ENCODE peak calls at places on chromosomes 2 and 18, in seven cellular contexts. One of them, this sample, is unnamed. For H3K36me3, the result is how much of the 10 kb centered on the place peaks cover.

GRCh38 chr2:48496867-48497266 is 33.1 kb upstream of the STON1 start:
- DNase-seq in spleen: no peak
- DNase-seq in prostate gland: no peak
- DNase-seq in IMR-90: peak
- DNase-seq in body of pancreas: no peak
- DNase-seq in tibial nerve: no peak
- DNase-seq in K562: no peak
- DNase-seq in this sample: no peak

GRCh38 chr2:196075196-196075595 is 6.6 kb upstream of the DNAH7 start:
- DNase-seq in spleen: no peak
- DNase-seq in prostate gland: no peak
- DNase-seq in IMR-90: peak
- DNase-seq in body of pancreas: no peak
- DNase-seq in tibial nerve: no peak
- DNase-seq in K562: no peak
- DNase-seq in this sample: no peak

GRCh38 chr2:15818186-15818795 is 122.1 kb upstream of the MYCN start:
- DNase-seq in spleen: no peak
- DNase-seq in prostate gland: no peak
- DNase-seq in IMR-90: no peak
- DNase-seq in body of pancreas: no peak
- DNase-seq in tibial nerve: no peak
- DNase-seq in K562: no peak
- DNase-seq in this sample: no peak

GRCh38 chr2:170717991-170718589 is 3.0 kb downstream of the SP5 start:
- DNase-seq in spleen: no peak
- DNase-seq in prostate gland: no peak
- DNase-seq in IMR-90: no peak
- DNase-seq in body of pancreas: no peak
- DNase-seq in tibial nerve: no peak
- DNase-seq in K562: no peak
- DNase-seq in this sample: peak

GRCh38 chr2:158781562-158781961 is 13.6 kb upstream of the DAPL1 start:
- DNase-seq in spleen: no peak
- DNase-seq in prostate gland: no peak
- DNase-seq in IMR-90: peak
- DNase-seq in body of pancreas: no peak
- DNase-seq in tibial nerve: no peak
- DNase-seq in K562: no peak
- DNase-seq in this sample: no peak

GRCh38 chr2:65278450-65279030 is 50.9 kb downstream of the ACTR2 start:
- DNase-seq in spleen: no peak
- DNase-seq in prostate gland: no peak
- DNase-seq in IMR-90: peak
- DNase-seq in body of pancreas: no peak
- DNase-seq in tibial nerve: no peak
- DNase-seq in K562: peak
- DNase-seq in this sample: no peak

GRCh38 chr2:84855730-84856129 is 25.2 kb downstream of the TRABD2A start:
- DNase-seq in spleen: no peak
- DNase-seq in prostate gland: no peak
- DNase-seq in IMR-90: no peak
- DNase-seq in body of pancreas: no peak
- DNase-seq in tibial nerve: no peak
- DNase-seq in K562: no peak
- DNase-seq in this sample: no peak

GRCh38 chr2:1654696-1655374 is 89.5 kb downstream of the PXDN start:
- DNase-seq in spleen: peak
- DNase-seq in prostate gland: no peak
- DNase-seq in IMR-90: no peak
- DNase-seq in body of pancreas: no peak
- DNase-seq in tibial nerve: no peak
- DNase-seq in K562: no peak
- DNase-seq in this sample: no peak

GRCh38 chr2:203908344-203909185 is 28.0 kb upstream of the ICOS start:
- DNase-seq in spleen: no peak
- DNase-seq in prostate gland: no peak
- DNase-seq in IMR-90: no peak
- DNase-seq in body of pancreas: peak
- DNase-seq in tibial nerve: peak
- DNase-seq in K562: no peak
- DNase-seq in this sample: no peak

GRCh38 chr2:51711761-51712160 is 679.8 kb upstream of the NRXN1 start:
- DNase-seq in spleen: no peak
- DNase-seq in prostate gland: no peak
- DNase-seq in IMR-90: peak
- DNase-seq in body of pancreas: no peak
- DNase-seq in tibial nerve: no peak
- DNase-seq in K562: no peak
- DNase-seq in this sample: no peak

GRCh38 chr2:64781991-64782390 is 128.3 kb upstream of the SERTAD2 start:
- DNase-seq in spleen: no peak
- DNase-seq in prostate gland: no peak
- DNase-seq in IMR-90: peak
- DNase-seq in body of pancreas: no peak
- DNase-seq in tibial nerve: no peak
- DNase-seq in K562: no peak
- DNase-seq in this sample: no peak

GRCh38 chr18:6601241-6601640 is 128.3 kb upstream of the ARHGAP28 start:
- DNase-seq in spleen: no peak
- DNase-seq in prostate gland: no peak
- DNase-seq in IMR-90: no peak
- DNase-seq in body of pancreas: no peak
- DNase-seq in tibial nerve: no peak
- DNase-seq in K562: no peak
- DNase-seq in this sample: no peak

GRCh38 chr2:33412920-33413319 is 63.5 kb upstream of the RASGRP3 start:
- DNase-seq in spleen: no peak
- DNase-seq in prostate gland: no peak
- DNase-seq in IMR-90: peak
- DNase-seq in body of pancreas: no peak
- DNase-seq in tibial nerve: no peak
- DNase-seq in K562: peak
- DNase-seq in this sample: no peak

GRCh38 chr2:71813315-71813714 is 334.3 kb downstream of the CYP26B1 start:
- DNase-seq in spleen: no peak
- DNase-seq in prostate gland: no peak
- DNase-seq in IMR-90: no peak
- DNase-seq in body of pancreas: no peak
- DNase-seq in tibial nerve: no peak
- DNase-seq in K562: no peak
- DNase-seq in this sample: no peak

GRCh38 chr18:67766930-67767329 is 250.4 kb upstream of the DSEL start:
- DNase-seq in spleen: no peak
- DNase-seq in prostate gland: no peak
- DNase-seq in IMR-90: peak
- DNase-seq in body of pancreas: no peak
- DNase-seq in tibial nerve: no peak
- DNase-seq in K562: no peak
- DNase-seq in this sample: no peak

GRCh38 chr2:27370816-27371620 is 602 bp downstream of the SNX17 start:
- DNase-seq in spleen: no peak
- DNase-seq in prostate gland: peak
- DNase-seq in IMR-90: peak
- DNase-seq in body of pancreas: no peak
- DNase-seq in tibial nerve: no peak
- DNase-seq in K562: peak
- DNase-seq in this sample: no peak

GRCh38 chr2:95343429-95344207 is 46.5 kb downstream of the KCNIP3 start:
- DNase-seq in spleen: peak
- DNase-seq in prostate gland: no peak
- DNase-seq in IMR-90: no peak
- DNase-seq in body of pancreas: no peak
- DNase-seq in tibial nerve: no peak
- DNase-seq in K562: no peak
- DNase-seq in this sample: no peak

GRCh38 chr2:54083021-54083420 is 32.4 kb upstream of the ACYP2 start:
- DNase-seq in spleen: no peak
- DNase-seq in prostate gland: no peak
- DNase-seq in IMR-90: no peak
- DNase-seq in body of pancreas: peak
- DNase-seq in tibial nerve: no peak
- DNase-seq in K562: no peak
- DNase-seq in this sample: no peak

GRCh38 chr2:174971868-174972781 is 33.1 kb downstream of the CHN1 start:
- DNase-seq in spleen: no peak
- DNase-seq in prostate gland: no peak
- DNase-seq in IMR-90: peak
- DNase-seq in body of pancreas: no peak
- DNase-seq in tibial nerve: no peak
- DNase-seq in K562: no peak
- DNase-seq in this sample: no peak

GRCh38 chr2:200086911-200087310 is 131.5 kb downstream of the MAIP1 start:
- DNase-seq in spleen: no peak
- DNase-seq in prostate gland: no peak
- DNase-seq in IMR-90: no peak
- DNase-seq in body of pancreas: peak
- DNase-seq in tibial nerve: no peak
- DNase-seq in K562: no peak
- DNase-seq in this sample: no peak

GRCh38 chr2:65576861-65577601 is 144.6 kb upstream of the SPRED2 start:
- DNase-seq in spleen: no peak
- DNase-seq in prostate gland: peak
- DNase-seq in IMR-90: peak
- DNase-seq in body of pancreas: no peak
- DNase-seq in tibial nerve: no peak
- DNase-seq in K562: peak
- DNase-seq in this sample: no peak

GRCh38 chr2:223993634-223994232 is 36.5 kb downstream of the MRPL44 start:
- DNase-seq in spleen: no peak
- DNase-seq in prostate gland: peak
- DNase-seq in IMR-90: peak
- DNase-seq in body of pancreas: peak
- DNase-seq in tibial nerve: peak
- DNase-seq in K562: peak
- DNase-seq in this sample: no peak

GRCh38 chr2:223997938-223998337 is 40.7 kb downstream of the MRPL44 start:
- DNase-seq in spleen: no peak
- DNase-seq in prostate gland: no peak
- DNase-seq in IMR-90: peak
- DNase-seq in body of pancreas: no peak
- DNase-seq in tibial nerve: no peak
- DNase-seq in K562: no peak
- DNase-seq in this sample: no peak

GRCh38 chr2:223995569-223995968 is 38.3 kb downstream of the MRPL44 start:
- DNase-seq in spleen: no peak
- DNase-seq in prostate gland: no peak
- DNase-seq in IMR-90: peak
- DNase-seq in body of pancreas: no peak
- DNase-seq in tibial nerve: no peak
- DNase-seq in K562: peak
- DNase-seq in this sample: no peak

GRCh38 chr2:223991611-223992010 is 34.3 kb downstream of the MRPL44 start:
- DNase-seq in spleen: no peak
- DNase-seq in prostate gland: no peak
- DNase-seq in IMR-90: no peak
- DNase-seq in body of pancreas: no peak
- DNase-seq in tibial nerve: no peak
- DNase-seq in K562: no peak
- DNase-seq in this sample: no peak

GRCh38 chr2:223994562-223995162 is 37.4 kb downstream of the MRPL44 start:
- DNase-seq in spleen: no peak
- DNase-seq in prostate gland: no peak
- DNase-seq in IMR-90: no peak
- DNase-seq in body of pancreas: no peak
- DNase-seq in tibial nerve: no peak
- DNase-seq in K562: no peak
- DNase-seq in this sample: no peak
- H3K36me3 ChIP-seq in spleen: under half
- H3K36me3 ChIP-seq in prostate gland: under half
- H3K36me3 ChIP-seq in IMR-90: under half
- H3K36me3 ChIP-seq in body of pancreas: under half
- H3K36me3 ChIP-seq in tibial nerve: under half
- H3K36me3 ChIP-seq in K562: under half
- H3K36me3 ChIP-seq in this sample: under half

GRCh38 chr2:160494243-160494642 is 636 bp upstream of the RBMS1 start:
- DNase-seq in spleen: no peak
- DNase-seq in prostate gland: no peak
- DNase-seq in IMR-90: no peak
- DNase-seq in body of pancreas: no peak
- DNase-seq in tibial nerve: no peak
- DNase-seq in K562: no peak
- DNase-seq in this sample: no peak
- TF ChIP-seq POLR2A in spleen: no peak
- TF ChIP-seq POLR2A in prostate gland: no peak
- TF ChIP-seq POLR2A in IMR-90: no peak
- TF ChIP-seq POLR2A in body of pancreas: no peak
- TF ChIP-seq POLR2A in tibial nerve: no peak
- TF ChIP-seq POLR2A in K562: no peak
- TF ChIP-seq POLR2A in this sample: no peak

DNA sequence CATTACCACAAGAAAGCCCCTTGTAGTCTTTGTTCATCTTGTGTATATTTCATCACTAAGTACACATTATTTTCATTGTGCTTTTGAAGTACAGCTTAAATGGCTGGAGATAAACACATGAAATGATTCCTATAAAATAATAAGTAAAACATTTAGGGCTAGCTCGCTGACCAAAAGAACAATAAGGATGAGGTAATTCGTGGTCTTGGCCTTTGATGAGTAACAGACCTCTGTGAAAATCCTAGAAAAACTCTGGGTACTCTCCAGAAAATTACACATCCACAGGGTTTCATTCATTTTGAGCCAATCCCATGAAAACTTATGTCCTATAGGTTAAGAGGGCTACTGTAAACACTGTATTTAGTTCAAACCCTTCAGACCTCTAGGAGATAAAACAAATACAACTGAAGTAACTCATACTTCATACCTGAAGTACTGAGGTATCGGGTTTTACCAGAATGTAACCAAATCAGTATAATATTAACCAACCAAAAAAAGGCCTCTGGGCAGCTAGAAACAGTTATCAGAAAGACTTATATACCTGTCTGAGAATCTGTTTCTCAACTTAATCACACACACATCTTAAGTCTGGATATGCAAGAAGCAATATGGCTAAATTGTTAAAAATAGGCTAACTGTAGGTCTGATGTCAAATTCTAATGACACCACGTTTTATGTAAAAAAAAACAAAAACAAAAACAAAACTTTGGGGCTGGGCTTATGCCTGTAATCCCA is 31.0 kb downstream of the CFAP36 start:
- DNase-seq in spleen: no peak
- DNase-seq in prostate gland: no peak
- DNase-seq in IMR-90: peak
- DNase-seq in body of pancreas: no peak
- DNase-seq in tibial nerve: no peak
- DNase-seq in K562: no peak
- DNase-seq in this sample: no peak
- H3K36me3 ChIP-seq in spleen: half or more
- H3K36me3 ChIP-seq in prostate gland: under half
- H3K36me3 ChIP-seq in IMR-90: under half
- H3K36me3 ChIP-seq in body of pancreas: under half
- H3K36me3 ChIP-seq in tibial nerve: under half
- H3K36me3 ChIP-seq in K562: under half
- H3K36me3 ChIP-seq in this sample: under half

DNA sequence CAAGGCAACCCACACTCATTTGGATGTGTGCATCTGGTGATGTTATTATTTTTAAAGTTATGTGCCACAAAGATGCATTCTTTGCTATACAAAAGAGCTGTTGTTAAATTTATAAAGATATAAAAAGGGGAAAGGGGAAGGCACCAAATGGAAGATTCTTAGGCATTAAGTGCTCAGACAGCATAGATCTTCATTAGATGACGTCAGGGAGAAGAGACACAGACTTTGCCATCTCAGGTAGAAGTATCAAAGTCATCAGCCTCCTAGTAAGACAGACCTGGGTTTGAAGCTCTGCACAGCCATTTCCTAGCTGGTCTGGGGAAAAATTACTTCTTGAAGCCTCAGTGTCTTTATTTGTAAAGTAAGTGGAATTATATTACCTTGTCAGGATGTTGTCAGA is 1.2 kb upstream of the CLUL1 start:
- DNase-seq in spleen: no peak
- DNase-seq in prostate gland: no peak
- DNase-seq in IMR-90: no peak
- DNase-seq in body of pancreas: no peak
- DNase-seq in tibial nerve: no peak
- DNase-seq in K562: no peak
- DNase-seq in this sample: no peak
- TF ChIP-seq POLR2A in spleen: no peak
- TF ChIP-seq POLR2A in prostate gland: no peak
- TF ChIP-seq POLR2A in IMR-90: no peak
- TF ChIP-seq POLR2A in body of pancreas: no peak
- TF ChIP-seq POLR2A in tibial nerve: no peak
- TF ChIP-seq POLR2A in K562: no peak
- TF ChIP-seq POLR2A in this sample: no peak